ENCODE peak calls at places on chromosome 15, in four cellular contexts. One of them, this sample, is unnamed. For H3K27me3, the result is how much of the 10 kb centered on the place peaks cover.

GRCh38 chr15:82790321-82790720 is 15.5 kb downstream of the FSD2 start:
- DNase-seq in mammary epithelial cell: no peak
- DNase-seq in naive thymus-derived CD4-positive, alpha-beta T cell: no peak
- DNase-seq in aorta: no peak
- DNase-seq in this sample: no peak

GRCh38 chr15:81027200-81027599 is 26.5 kb downstream of the TLNRD1 start:
- DNase-seq in naive thymus-derived CD4-positive, alpha-beta T cell: no peak
- DNase-seq in mammary epithelial cell: no peak
- DNase-seq in aorta: no peak
- DNase-seq in this sample: no peak

GRCh38 chr15:57951328-57951932 is 114.1 kb downstream of the ALDH1A2 start:
- DNase-seq in mammary epithelial cell: no peak
- DNase-seq in aorta: no peak
- DNase-seq in naive thymus-derived CD4-positive, alpha-beta T cell: no peak
- DNase-seq in this sample: no peak

GRCh38 chr15:89143503-89144162 is 55.4 kb downstream of the ABHD2 start:
- DNase-seq in naive thymus-derived CD4-positive, alpha-beta T cell: no peak
- DNase-seq in mammary epithelial cell: peak
- DNase-seq in aorta: no peak
- DNase-seq in this sample: no peak

GRCh38 chr15:55661431-55661830 is 73.3 kb upstream of the PYGO1 start:
- DNase-seq in aorta: no peak
- DNase-seq in mammary epithelial cell: no peak
- DNase-seq in naive thymus-derived CD4-positive, alpha-beta T cell: no peak
- DNase-seq in this sample: no peak

GRCh38 chr15:47718474-47719440 is 1.5 kb downstream of the SEMA6D start:
- DNase-seq in aorta: peak
- DNase-seq in naive thymus-derived CD4-positive, alpha-beta T cell: no peak
- DNase-seq in mammary epithelial cell: peak
- DNase-seq in this sample: peak

GRCh38 chr15:76328962-76329361 is 7.6 kb upstream of the ISL2 start:
- DNase-seq in aorta: no peak
- DNase-seq in naive thymus-derived CD4-positive, alpha-beta T cell: no peak
- DNase-seq in mammary epithelial cell: peak
- DNase-seq in this sample: no peak

GRCh38 chr15:73367624-73368300 is 996 bp downstream of the HCN4 start:
- DNase-seq in mammary epithelial cell: no peak
- DNase-seq in aorta: no peak
- DNase-seq in naive thymus-derived CD4-positive, alpha-beta T cell: no peak
- DNase-seq in this sample: peak

GRCh38 chr15:99180287-99180962 is 69.0 kb downstream of the TTC23 start:
- DNase-seq in mammary epithelial cell: no peak
- DNase-seq in naive thymus-derived CD4-positive, alpha-beta T cell: no peak
- DNase-seq in aorta: no peak
- DNase-seq in this sample: no peak

GRCh38 chr15:39584662-39585393 is 3.9 kb downstream of the THBS1 start:
- DNase-seq in naive thymus-derived CD4-positive, alpha-beta T cell: no peak
- DNase-seq in aorta: no peak
- DNase-seq in mammary epithelial cell: peak
- DNase-seq in this sample: no peak

GRCh38 chr15:101533371-101534140 is 44.0 kb upstream of the PCSK6 start:
- DNase-seq in naive thymus-derived CD4-positive, alpha-beta T cell: no peak
- DNase-seq in aorta: no peak
- DNase-seq in mammary epithelial cell: no peak
- DNase-seq in this sample: no peak

GRCh38 chr15:78130466-78131294 is 565 bp downstream of the CIB2 start:
- DNase-seq in naive thymus-derived CD4-positive, alpha-beta T cell: no peak
- DNase-seq in mammary epithelial cell: no peak
- DNase-seq in aorta: no peak
- DNase-seq in this sample: no peak

GRCh38 chr15:56059716-56060115 is 66.3 kb upstream of the NEDD4 start:
- DNase-seq in naive thymus-derived CD4-positive, alpha-beta T cell: no peak
- DNase-seq in aorta: no peak
- DNase-seq in mammary epithelial cell: no peak
- DNase-seq in this sample: no peak

GRCh38 chr15:98123834-98124233 is 163.3 kb downstream of the ARRDC4 start:
- DNase-seq in naive thymus-derived CD4-positive, alpha-beta T cell: no peak
- DNase-seq in mammary epithelial cell: peak
- DNase-seq in aorta: no peak
- DNase-seq in this sample: no peak

GRCh38 chr15:52006702-52007340 is 12.2 kb upstream of the MAPK6 start:
- DNase-seq in mammary epithelial cell: no peak
- DNase-seq in naive thymus-derived CD4-positive, alpha-beta T cell: no peak
- DNase-seq in aorta: peak
- DNase-seq in this sample: no peak

GRCh38 chr15:40137011-40137906 is 23.6 kb upstream of the BUB1B start:
- DNase-seq in mammary epithelial cell: no peak
- DNase-seq in aorta: no peak
- DNase-seq in naive thymus-derived CD4-positive, alpha-beta T cell: no peak
- DNase-seq in this sample: peak

GRCh38 chr15:47394410-47394809 is 322.9 kb upstream of the SEMA6D start:
- DNase-seq in aorta: no peak
- DNase-seq in mammary epithelial cell: no peak
- DNase-seq in naive thymus-derived CD4-positive, alpha-beta T cell: no peak
- DNase-seq in this sample: no peak

GRCh38 chr15:88061452-88061851 is 195.1 kb downstream of the NTRK3 start:
- DNase-seq in mammary epithelial cell: no peak
- DNase-seq in aorta: no peak
- DNase-seq in naive thymus-derived CD4-positive, alpha-beta T cell: no peak
- DNase-seq in this sample: no peak

DNA sequence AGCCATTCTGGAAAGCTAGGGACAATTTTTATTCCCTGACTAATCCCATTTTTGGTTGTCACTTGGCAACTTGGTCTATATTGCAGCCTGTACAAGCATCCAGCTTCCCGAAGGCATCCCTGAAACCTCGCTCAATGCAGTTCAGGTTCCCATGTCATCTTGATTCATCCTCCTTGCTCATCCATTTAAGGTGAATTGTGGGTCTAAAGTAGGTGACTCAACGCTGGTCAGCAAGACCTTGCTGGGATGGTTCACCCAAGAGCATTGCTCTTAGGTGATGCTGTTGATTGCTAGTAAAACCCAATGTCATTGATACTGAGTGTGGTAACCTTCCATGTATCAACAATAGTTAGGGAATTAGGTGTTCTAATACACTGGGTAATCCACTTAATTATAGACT is 13.1 kb upstream of the RAB8B start:
- DNase-seq in mammary epithelial cell: peak
- DNase-seq in aorta: no peak
- DNase-seq in naive thymus-derived CD4-positive, alpha-beta T cell: no peak
- DNase-seq in this sample: no peak
- H3K27ac ChIP-seq in mammary epithelial cell: peak
- H3K27ac ChIP-seq in aorta: no peak
- H3K27ac ChIP-seq in naive thymus-derived CD4-positive, alpha-beta T cell: no peak
- H3K27ac ChIP-seq in this sample: no peak

GRCh38 chr15:42549052-42549491 is 434 bp downstream of the HAUS2 start:
- DNase-seq in aorta: no peak
- DNase-seq in naive thymus-derived CD4-positive, alpha-beta T cell: no peak
- DNase-seq in mammary epithelial cell: no peak
- DNase-seq in this sample: peak
- H3K4me3 ChIP-seq in aorta: peak
- H3K4me3 ChIP-seq in naive thymus-derived CD4-positive, alpha-beta T cell: peak
- H3K4me3 ChIP-seq in mammary epithelial cell: peak
- H3K4me3 ChIP-seq in this sample: peak

GRCh38 chr15:67836955-67837354 is 2.9 kb downstream of the RNU6-1 start:
- DNase-seq in naive thymus-derived CD4-positive, alpha-beta T cell: no peak
- DNase-seq in aorta: no peak
- DNase-seq in mammary epithelial cell: no peak
- DNase-seq in this sample: no peak
- H3K27me3 ChIP-seq in naive thymus-derived CD4-positive, alpha-beta T cell: under half
- H3K27me3 ChIP-seq in aorta: under half
- H3K27me3 ChIP-seq in mammary epithelial cell: under half
- H3K27me3 ChIP-seq in this sample: under half

GRCh38 chr15:63994073-63994600 is 52.1 kb downstream of the DAPK2 start:
- DNase-seq in mammary epithelial cell: no peak
- DNase-seq in aorta: no peak
- DNase-seq in naive thymus-derived CD4-positive, alpha-beta T cell: no peak
- DNase-seq in this sample: no peak
- H3K27ac ChIP-seq in mammary epithelial cell: no peak
- H3K27ac ChIP-seq in aorta: no peak
- H3K27ac ChIP-seq in naive thymus-derived CD4-positive, alpha-beta T cell: no peak
- H3K27ac ChIP-seq in this sample: no peak

DNA sequence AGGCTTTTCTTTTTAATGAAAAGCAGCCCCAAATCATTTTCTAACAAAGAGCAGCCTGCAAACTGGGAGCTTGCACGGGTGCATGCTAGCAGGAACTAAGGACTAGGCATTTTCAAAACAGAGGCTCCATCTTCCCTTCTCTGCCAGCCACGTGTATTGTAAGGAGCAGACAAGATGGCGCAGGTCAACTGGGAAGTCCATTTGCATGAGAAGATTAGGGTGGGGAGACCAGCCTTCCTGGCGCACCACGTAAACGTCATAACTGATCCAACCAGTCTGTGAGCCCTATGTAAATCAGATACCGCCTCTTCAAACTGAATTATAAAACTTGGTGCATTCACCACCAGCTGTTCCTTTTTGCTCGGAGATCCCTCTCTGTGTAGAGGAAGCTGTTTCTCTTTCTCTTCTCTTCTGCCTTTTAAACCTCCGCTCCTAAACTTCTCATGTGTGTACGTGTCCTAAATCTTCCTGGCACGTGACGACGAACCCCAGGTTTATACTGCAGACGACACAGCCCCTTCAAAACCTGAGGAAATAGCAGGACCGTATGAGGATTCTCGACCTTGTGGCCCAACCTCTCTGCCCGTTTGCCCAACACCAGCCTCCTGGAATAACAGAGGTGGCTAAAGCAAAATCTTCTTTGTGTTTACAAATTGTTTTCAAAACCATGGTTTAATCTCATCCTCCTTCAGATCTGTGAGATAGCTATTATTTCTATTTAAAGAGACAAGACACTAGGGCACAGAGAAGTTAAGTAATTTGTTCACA is 26.4 kb upstream of the SLC30A4 start:
- DNase-seq in naive thymus-derived CD4-positive, alpha-beta T cell: no peak
- DNase-seq in aorta: no peak
- DNase-seq in mammary epithelial cell: no peak
- DNase-seq in this sample: no peak
- H3K4me3 ChIP-seq in naive thymus-derived CD4-positive, alpha-beta T cell: no peak
- H3K4me3 ChIP-seq in aorta: no peak
- H3K4me3 ChIP-seq in mammary epithelial cell: no peak
- H3K4me3 ChIP-seq in this sample: no peak